ENCODE peak calls at places on chromosomes 13 and 19, in six cellular contexts. C is HepG2, O is endothelial cell of umbilical vein, D is NB4, N is K562, J is GM12878. H is an unnamed sample.

GRCh38 chr13:39326471-39326870 is 276.5 kb downstream of the LHFPL6 start:
- DNase-seq in C (no peak), O (no peak), D (no peak), N (no peak), J (no peak), H (no peak)

GRCh38 chr19:38433268-38433733 is at the start of gene RYR1:
- DNase-seq in C (no peak), O (no peak), D (peak), N (peak), J (no peak), H (peak)

GRCh38 chr19:40141546-40141945 is 49.7 kb upstream of the MAP3K10 start:
- DNase-seq in C (no peak), O (no peak), D (no peak), N (no peak), J (no peak), H (no peak)

GRCh38 chr13:61247149-61247936 is 168.3 kb downstream of the PCDH20 start:
- DNase-seq in C (no peak), O (no peak), D (peak), N (no peak), J (peak), H (no peak)

GRCh38 chr13:23453132-23453531 is 19.6 kb upstream of the SACS start:
- DNase-seq in C (no peak), O (no peak), D (no peak), N (no peak), J (no peak), H (no peak)

GRCh38 chr19:47511681-47512080 is 3.2 kb downstream of the NAPA start:
- DNase-seq in C (no peak), O (no peak), D (peak), N (no peak), J (no peak), H (no peak)

GRCh38 chr19:4233282-4233853 is 4.0 kb downstream of the EBI3 start:
- DNase-seq in C (peak), O (no peak), D (peak), N (peak), J (no peak), H (no peak)

GRCh38 chr19:47438793-47439220 is 19.5 kb upstream of the MEIS3 start:
- DNase-seq in C (no peak), O (no peak), D (peak), N (no peak), J (no peak), H (no peak)

DNA sequence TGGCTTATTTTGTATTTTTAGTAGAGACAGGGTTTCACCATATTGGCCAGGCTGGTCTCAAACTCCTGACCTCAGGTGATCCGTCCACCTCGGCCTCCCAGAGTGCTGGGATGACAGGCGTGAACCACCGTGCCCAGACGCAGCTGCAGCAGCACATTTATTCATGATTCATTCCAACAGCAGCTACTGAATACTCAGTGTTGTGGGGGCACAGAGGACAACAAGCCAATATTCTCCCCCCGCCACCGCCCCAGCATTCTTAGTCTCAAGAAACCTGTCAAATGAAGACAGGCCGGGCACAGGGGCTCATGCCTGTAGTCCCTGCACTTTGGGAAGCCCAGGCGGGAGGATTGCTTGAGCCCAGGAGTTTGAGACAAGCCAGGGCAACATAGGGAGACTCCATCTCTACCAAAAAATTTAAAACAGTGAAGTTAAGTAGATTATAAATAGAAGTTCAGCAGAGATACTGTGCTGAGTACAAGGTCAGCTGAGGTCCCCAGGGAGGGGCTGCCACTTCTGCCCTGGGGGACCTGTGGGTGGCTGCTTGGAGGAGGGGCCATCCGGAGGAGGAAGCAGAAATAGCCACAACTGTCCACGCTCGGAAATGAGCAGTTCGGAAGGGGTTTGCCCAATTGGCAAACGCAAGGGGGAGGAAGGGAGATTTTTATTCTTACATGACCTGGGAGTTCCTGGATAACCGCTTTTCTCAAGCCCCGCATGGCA is 4.3 kb downstream of the DOT1L start:
- DNase-seq in C (peak), O (peak), D (peak), N (peak), J (peak), H (no peak)
- TF ChIP-seq MYC in C (no peak), O (no peak), D (peak), N (no peak), J (no peak), H (no peak)

GRCh38 chr19:28397311-28397710 is 815.6 kb downstream of the UQCRFS1 start:
- DNase-seq in C (no peak), O (no peak), D (no peak), N (no peak), J (no peak), H (no peak)

GRCh38 chr19:28388988-28389387 is 824.0 kb downstream of the UQCRFS1 start:
- DNase-seq in C (no peak), O (no peak), D (no peak), N (no peak), J (no peak), H (no peak)

GRCh38 chr19:28396259-28396940 is 816.6 kb downstream of the UQCRFS1 start:
- DNase-seq in C (no peak), O (no peak), D (no peak), N (peak), J (no peak), H (peak)

GRCh38 chr19:28394705-28395104 is 818.2 kb downstream of the UQCRFS1 start:
- DNase-seq in C (no peak), O (no peak), D (no peak), N (no peak), J (no peak), H (no peak)

DNA sequence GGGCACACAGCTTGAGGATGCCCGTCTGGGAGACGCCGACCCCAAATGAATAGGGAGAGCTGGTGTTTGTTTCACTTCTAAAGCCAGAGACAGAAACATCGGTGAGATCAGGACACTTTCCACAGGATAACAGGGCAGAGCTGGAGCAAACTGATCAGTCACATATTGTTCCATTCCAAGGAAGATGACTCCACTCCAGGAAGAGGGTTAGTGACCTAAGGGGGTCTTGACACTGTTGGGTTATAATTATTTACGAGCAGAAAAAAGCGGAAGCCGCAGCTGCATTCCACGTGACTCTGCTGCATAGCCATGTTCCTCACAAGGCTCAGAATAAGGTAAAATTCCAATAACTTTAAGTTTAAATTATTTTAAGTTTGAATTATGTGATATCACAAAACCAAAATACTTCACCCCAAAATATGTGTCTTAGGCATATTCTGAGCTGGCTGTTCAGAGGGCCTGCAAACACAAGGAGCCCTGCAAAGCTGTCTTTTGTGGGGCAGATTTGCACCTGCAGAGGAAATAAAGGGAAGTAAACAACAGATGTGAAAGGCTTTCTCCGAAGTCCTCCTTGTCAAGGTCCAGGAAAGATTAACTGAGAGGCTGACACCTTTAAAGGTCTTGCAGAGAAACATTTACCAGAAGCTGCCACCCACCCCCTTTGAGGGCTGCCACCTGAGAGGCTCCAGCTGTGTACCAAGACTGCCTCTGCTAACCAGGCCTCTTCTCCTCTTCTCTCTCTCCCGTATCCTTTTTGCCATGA is 819.2 kb downstream of the UQCRFS1 start:
- DNase-seq in C (no peak), O (no peak), D (peak), N (no peak), J (no peak), H (no peak)
- TF ChIP-seq MYC in C (no peak), O (no peak), D (no peak), N (no peak), J (no peak), H (no peak)

GRCh38 chr13:30874111-30874510 is 32.0 kb upstream of the MEDAG start:
- DNase-seq in C (no peak), O (no peak), D (no peak), N (no peak), J (no peak), H (no peak)

GRCh38 chr13:30871713-30872029 is 34.4 kb upstream of the MEDAG start:
- DNase-seq in C (no peak), O (peak), D (no peak), N (no peak), J (no peak), H (no peak)

GRCh38 chr13:30872195-30872594 is 33.9 kb upstream of the MEDAG start:
- DNase-seq in C (no peak), O (peak), D (no peak), N (no peak), J (no peak), H (no peak)

GRCh38 chr13:30873519-30873918 is 32.6 kb upstream of the MEDAG start:
- DNase-seq in C (no peak), O (no peak), D (no peak), N (no peak), J (no peak), H (no peak)

DNA sequence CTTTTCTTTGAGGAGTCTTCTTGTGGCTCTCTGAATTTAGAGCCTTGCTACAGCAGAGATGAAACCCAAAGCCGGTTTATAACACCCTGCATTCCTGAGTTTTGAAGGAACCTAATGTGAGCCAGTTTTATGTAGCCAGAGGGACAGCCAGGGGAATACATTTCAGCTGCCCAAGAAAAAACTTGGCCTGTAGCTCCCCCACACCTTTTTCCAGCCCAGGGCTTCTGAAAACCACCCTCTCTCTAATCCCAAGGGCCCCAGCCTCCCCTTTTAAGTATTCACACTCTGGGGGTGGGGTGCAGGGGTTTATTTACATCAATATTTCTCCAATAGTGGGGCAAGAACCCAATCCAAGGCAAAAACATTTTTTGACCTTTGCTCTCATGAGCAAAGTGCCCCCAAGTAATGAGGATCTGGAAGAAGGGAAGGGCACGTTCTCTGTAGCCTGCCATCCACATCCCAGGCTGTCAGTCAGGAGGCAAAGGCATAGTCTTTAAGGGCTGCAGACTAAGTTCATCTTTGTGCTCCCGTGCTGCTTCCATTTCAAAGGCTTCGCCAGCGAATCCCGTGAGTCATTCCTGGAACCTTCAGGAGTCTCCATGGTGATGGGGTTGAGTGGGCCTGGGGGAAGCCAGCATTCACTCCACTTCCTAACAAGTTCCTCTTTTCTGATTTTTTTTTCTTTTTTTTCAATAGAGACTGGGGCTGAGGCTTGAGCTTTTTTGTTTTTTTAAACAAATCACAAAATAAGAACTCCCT is 33.2 kb upstream of the MEDAG start:
- DNase-seq in C (peak), O (peak), D (peak), N (no peak), J (no peak), H (no peak)
- TF ChIP-seq MYC in C (no peak), O (no peak), D (no peak), N (no peak), J (no peak), H (no peak)

GRCh38 chr13:46565808-46566750 is 13.1 kb downstream of the LRCH1 start:
- DNase-seq in C (no peak), O (no peak), D (no peak), N (no peak), J (no peak), H (no peak)
- TF ChIP-seq MYC in C (no peak), O (no peak), D (no peak), N (no peak), J (no peak), H (no peak)

GRCh38 chr19:42255766-42256750 is 1.1 kb upstream of the ERF start:
- DNase-seq in C (no peak), O (peak), D (peak), N (peak), J (no peak), H (peak)
- TF ChIP-seq MYC in C (no peak), O (no peak), D (no peak), N (no peak), J (no peak), H (no peak)

GRCh38 chr13:73110814-73111213 is 52.0 kb downstream of the KLF5 start:
- DNase-seq in C (no peak), O (no peak), D (no peak), N (no peak), J (no peak), H (no peak)
- TF ChIP-seq MYC in C (no peak), O (no peak), D (no peak), N (no peak), J (no peak), H (no peak)

GRCh38 chr13:97359181-97360057 is 74.5 kb upstream of the RAP2A start:
- DNase-seq in C (peak), O (peak), D (peak), N (peak), J (no peak), H (peak)
- TF ChIP-seq MYC in C (no peak), O (no peak), D (no peak), N (no peak), J (no peak), H (no peak)

GRCh38 chr13:19681517-19681916 is 48.1 kb downstream of the MPHOSPH8 start:
- DNase-seq in C (no peak), O (peak), D (no peak), N (no peak), J (no peak), H (no peak)
- TF ChIP-seq MYC in C (no peak), O (no peak), D (no peak), N (no peak), J (no peak), H (no peak)